ENCODE peak calls at places on chromosomes 5 and 9, in nine cellular contexts. U is transverse colon, D is esophagus muscularis mucosa, Z is aorta, T is PC-9, O is right cardiac atrium, S is endothelial cell of umbilical vein, F is ovary, L is left ventricle myocardium inferior. W is an unnamed sample. For H3K27me3 and H3K9me3, the result is how much of the 10 kb centered on the place peaks cover.

GRCh38 chr9:131635285-131635684 is 90.0 kb downstream of the PRRT1B start:
- DNase-seq in O (peak), S (peak), U (peak), L (peak), T (peak), Z (peak), F (peak), D (peak), W (peak)

GRCh38 chr5:157971466-157972324 is 112.8 kb upstream of the CLINT1 start:
- DNase-seq in O (peak), F (no peak), T (no peak), U (no peak), D (no peak), Z (no peak), L (peak), S (no peak), W (no peak)

GRCh38 chr5:112149727-112150126 is 269.4 kb downstream of the EPB41L4A start:
- DNase-seq in T (no peak), U (no peak), Z (no peak), F (no peak), D (no peak), L (no peak), O (no peak), S (no peak), W (no peak)

GRCh38 chr5:72206160-72206559 is 98.9 kb downstream of the MAP1B start:
- DNase-seq in F (no peak), Z (no peak), U (no peak), O (no peak), D (no peak), L (no peak), T (no peak), S (no peak), W (no peak)

GRCh38 chr9:88794100-88794499 is 197.2 kb upstream of the S1PR3 start:
- DNase-seq in F (no peak), T (no peak), D (no peak), S (peak), O (no peak), U (no peak), L (no peak), Z (no peak), W (no peak)

GRCh38 chr5:126846756-126847155 is 69.8 kb downstream of the LMNB1 start:
- DNase-seq in S (no peak), T (no peak), D (peak), Z (no peak), U (no peak), F (no peak), O (no peak), L (no peak), W (no peak)

GRCh38 chr5:54673523-54674225 is 156.1 kb downstream of the SNX18 start:
- DNase-seq in L (peak), F (peak), D (no peak), T (no peak), S (no peak), O (peak), U (peak), Z (peak), W (peak)

GRCh38 chr5:149254506-149254905 is 17.2 kb upstream of the AFAP1L1 start:
- DNase-seq in D (no peak), F (no peak), L (no peak), U (no peak), Z (no peak), T (no peak), O (no peak), S (no peak), W (no peak)

GRCh38 chr9:81381694-81382093 is 307.7 kb downstream of the TLE1 start:
- DNase-seq in O (no peak), T (no peak), Z (no peak), S (no peak), L (no peak), U (no peak), F (no peak), D (no peak), W (no peak)

GRCh38 chr9:95515272-95516113 is 1.3 kb downstream of the PTCH1 start:
- DNase-seq in D (no peak), U (peak), O (peak), S (peak), F (peak), Z (no peak), L (no peak), T (no peak), W (no peak)

GRCh38 chr9:116219686-116220085 is 66.1 kb downstream of the PAPPA start:
- DNase-seq in T (no peak), L (peak), Z (no peak), D (no peak), F (no peak), U (no peak), S (no peak), O (peak), W (no peak)

GRCh38 chr9:8365029-8365428 is 565.5 kb upstream of the DMAC1 start:
- DNase-seq in Z (no peak), F (no peak), O (no peak), L (no peak), U (no peak), T (no peak), D (no peak), S (peak), W (no peak)

GRCh38 chr9:123445116-123445515 is 89.1 kb downstream of the CRB2 start:
- DNase-seq in O (no peak), Z (no peak), S (no peak), L (no peak), T (no peak), U (no peak), D (no peak), F (no peak), W (no peak)

GRCh38 chr5:56449071-56449470 is 215.9 kb upstream of the ANKRD55 start:
- DNase-seq in U (no peak), T (no peak), F (no peak), L (no peak), D (peak), O (no peak), S (no peak), Z (no peak), W (no peak)

GRCh38 chr5:97231025-97231636 is 48.1 kb upstream of the RIOK2 start:
- DNase-seq in L (no peak), U (peak), S (peak), Z (no peak), D (no peak), O (no peak), F (no peak), T (no peak), W (no peak)

GRCh38 chr5:141412853-141413539 is at the start of gene PCDHGA10:
- DNase-seq in S (peak), D (no peak), L (no peak), O (no peak), Z (no peak), U (peak), T (peak), F (no peak), W (no peak)

GRCh38 chr5:158530111-158530510 is 569.6 kb downstream of the EBF1 start:
- DNase-seq in T (no peak), L (no peak), D (peak), S (no peak), F (no peak), O (no peak), Z (no peak), U (no peak), W (no peak)

GRCh38 chr9:76605271-76605670 is 146.3 kb downstream of the GCNT1 start:
- DNase-seq in O (no peak), Z (no peak), D (no peak), T (no peak), S (no peak), L (no peak), U (no peak), F (no peak), W (no peak)

GRCh38 chr9:81361311-81361710 is 328.0 kb downstream of the TLE1 start:
- DNase-seq in Z (no peak), U (no peak), O (no peak), L (no peak), T (no peak), S (no peak), F (no peak), D (no peak), W (no peak)

GRCh38 chr5:149841844-149842793 is 102.5 kb downstream of the PDE6A start:
- DNase-seq in S (no peak), O (no peak), U (no peak), L (no peak), D (no peak), F (no peak), Z (no peak), T (no peak), W (no peak)

GRCh38 chr5:136031713-136032112 is 2.9 kb downstream of the TGFBI start:
- DNase-seq in F (no peak), S (no peak), O (no peak), L (no peak), Z (peak), D (no peak), U (no peak), T (no peak), W (no peak)

GRCh38 chr5:54547711-54548250 is 30.2 kb downstream of the SNX18 start:
- DNase-seq in U (peak), S (no peak), D (peak), L (peak), O (peak), Z (peak), T (peak), F (no peak), W (no peak)

GRCh38 chr5:132020568-132021339 is 9.3 kb upstream of the ACSL6 start:
- DNase-seq in T (no peak), Z (peak), D (peak), S (no peak), U (no peak), L (no peak), F (no peak), O (no peak), W (no peak)

GRCh38 chr5:6722015-6722414 is 8.8 kb downstream of the TENT4A start:
- DNase-seq in D (no peak), L (no peak), T (no peak), S (peak), O (no peak), Z (no peak), U (no peak), F (no peak), W (no peak)

GRCh38 chr5:37786855-37787254 is 53.0 kb downstream of the GDNF start:
- DNase-seq in S (no peak), U (no peak), Z (no peak), O (no peak), D (no peak), F (no peak), T (no peak), L (no peak), W (no peak)

GRCh38 chr5:40958811-40959210 is 49.5 kb downstream of the C7 start:
- DNase-seq in U (no peak), S (no peak), T (no peak), O (no peak), D (no peak), F (no peak), L (no peak), Z (no peak), W (no peak)
- H3K27me3 ChIP-seq in U (under half), S (under half), T (under half), O (under half), D (under half), F (under half), L (under half), Z (under half), W (under half)

GRCh38 chr5:88092358-88092757 is 176.3 kb downstream of the TMEM161B start:
- DNase-seq in D (no peak), T (peak), F (no peak), S (no peak), O (no peak), U (no peak), L (no peak), Z (no peak), W (no peak)

GRCh38 chr5:88094403-88094802 is 174.2 kb downstream of the TMEM161B start:
- DNase-seq in O (no peak), T (no peak), L (no peak), U (no peak), S (no peak), F (no peak), Z (no peak), D (no peak), W (no peak)

GRCh38 chr5:88092938-88093635 is 175.6 kb downstream of the TMEM161B start:
- DNase-seq in D (no peak), S (no peak), L (no peak), U (no peak), Z (no peak), O (no peak), T (no peak), F (no peak), W (no peak)

GRCh38 chr5:88089757-88090390 is 178.8 kb downstream of the TMEM161B start:
- DNase-seq in U (no peak), F (no peak), T (no peak), S (no peak), L (no peak), Z (no peak), D (no peak), O (no peak), W (no peak)

GRCh38 chr5:88093765-88094164 is 174.9 kb downstream of the TMEM161B start:
- DNase-seq in F (no peak), S (no peak), U (no peak), L (no peak), T (no peak), D (no peak), O (no peak), Z (no peak), W (no peak)
- H3K4me3 ChIP-seq in F (no peak), S (no peak), U (no peak), L (no peak), T (no peak), D (no peak), O (no peak), Z (no peak), W (no peak)

DNA sequence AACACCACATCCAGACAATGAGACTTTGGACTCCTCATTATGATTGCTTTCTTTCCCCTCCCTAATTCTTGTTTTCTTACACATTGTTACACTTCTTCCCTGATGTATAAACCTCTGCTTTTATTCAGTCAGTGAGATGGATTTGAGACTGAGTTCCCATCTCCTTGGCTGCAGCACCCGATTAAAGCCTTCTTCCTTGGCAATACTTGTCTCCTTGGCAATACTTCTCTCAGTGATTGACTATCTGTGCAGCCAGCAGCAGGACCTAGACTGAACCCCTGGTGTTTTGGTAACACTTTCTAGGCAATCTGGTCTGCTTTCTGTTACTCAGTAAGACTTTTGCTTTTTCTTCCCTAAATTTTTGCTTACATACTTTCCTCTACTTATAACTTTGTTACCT is 492.8 kb upstream of the SMC2 start:
- DNase-seq in F (no peak), O (no peak), S (no peak), L (no peak), D (no peak), T (no peak), Z (no peak), U (no peak), W (no peak)
- H3K9me3 ChIP-seq in F (under half), O (under half), S (under half), L (under half), D (under half), T (under half), Z (under half), U (under half), W (under half)

DNA sequence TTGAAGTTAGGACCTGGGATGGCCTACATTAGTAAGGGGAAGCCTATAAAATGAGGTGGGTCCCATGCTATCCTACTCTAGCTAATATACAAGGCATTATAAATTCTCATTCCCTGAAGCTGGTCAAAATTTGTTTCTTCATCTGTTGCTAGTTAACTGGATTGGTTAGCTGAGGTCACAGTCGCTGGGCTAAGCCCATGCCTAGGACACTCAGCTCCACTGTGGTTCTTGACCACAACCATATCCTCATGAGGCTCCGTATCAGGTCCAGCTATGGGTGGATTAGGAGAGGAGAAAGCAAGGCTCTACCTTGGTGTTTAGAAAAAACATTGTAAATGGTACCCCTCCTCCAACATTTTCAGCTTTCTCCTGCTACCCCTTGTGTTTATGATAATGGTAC is 52.8 kb upstream of the RAI14 start:
- DNase-seq in Z (no peak), S (no peak), D (no peak), U (no peak), T (no peak), L (no peak), F (no peak), O (no peak), W (no peak)
- H3K27me3 ChIP-seq in Z (under half), S (under half), D (under half), U (under half), T (under half), L (under half), F (under half), O (under half), W (under half)

GRCh38 chr9:129320575-129321311 is 142.7 kb upstream of the IER5L start:
- DNase-seq in F (peak), Z (peak), O (peak), D (no peak), S (peak), U (peak), L (peak), T (peak), W (peak)
- H3K4me3 ChIP-seq in F (peak), Z (peak), O (peak), D (peak), S (peak), U (peak), L (peak), T (no peak), W (peak)

GRCh38 chr9:6869081-6869948 is 111.5 kb downstream of the KDM4C start:
- DNase-seq in U (no peak), S (no peak), Z (no peak), D (no peak), L (no peak), F (no peak), O (peak), T (no peak), W (no peak)

DNA sequence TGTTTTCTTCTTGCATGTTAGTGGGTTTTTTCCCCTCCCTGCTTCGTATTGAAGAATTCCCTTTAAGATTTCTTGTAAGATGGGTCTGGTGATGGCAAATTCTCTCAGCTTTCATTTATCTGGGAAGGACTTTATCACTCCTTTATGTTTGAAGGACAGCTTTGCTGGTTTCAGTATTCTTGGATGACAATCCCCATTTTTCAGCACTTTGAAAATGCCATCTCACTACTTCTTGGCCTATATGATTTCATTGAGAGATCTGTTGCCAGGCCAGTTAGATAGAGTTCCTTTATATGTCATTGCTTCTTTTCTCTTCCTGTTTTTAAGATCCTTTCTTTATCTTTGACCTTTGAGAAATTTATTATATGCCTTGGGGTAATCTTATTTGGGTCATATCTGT is 106.3 kb downstream of the KDM4C start:
- DNase-seq in T (no peak), D (no peak), S (no peak), Z (no peak), U (no peak), O (no peak), F (no peak), L (no peak), W (no peak)
- H3K9me3 ChIP-seq in T (under half), D (under half), S (under half), Z (under half), U (under half), O (under half), F (under half), L (under half), W (under half)

GRCh38 chr9:21991039-21991959 is 2.9 kb downstream of the CDKN2A start:
- DNase-seq in D (no peak), T (no peak), Z (no peak), L (no peak), O (no peak), U (no peak), F (no peak), S (no peak), W (no peak)
- H3K27me3 ChIP-seq in D (under half), T (under half), Z (under half), L (half or more), O (under half), U (half or more), F (under half), S (under half), W (half or more)

GRCh38 chr5:95837492-95837891 is 15.0 kb upstream of the GLRX start:
- DNase-seq in F (no peak), O (no peak), Z (no peak), T (no peak), L (no peak), D (no peak), U (no peak), S (no peak), W (no peak)

GRCh38 chr5:95838552-95838951 is 16.0 kb upstream of the GLRX start:
- DNase-seq in S (no peak), T (no peak), L (no peak), U (no peak), D (no peak), F (no peak), Z (no peak), O (no peak), W (no peak)

GRCh38 chr5:95838001-95838520 is 15.5 kb upstream of the GLRX start:
- DNase-seq in T (no peak), U (no peak), Z (no peak), D (no peak), S (no peak), O (no peak), F (no peak), L (no peak), W (no peak)

GRCh38 chr5:95835682-95836405 is 13.3 kb upstream of the GLRX start:
- DNase-seq in U (no peak), L (no peak), Z (peak), T (no peak), S (peak), D (no peak), O (peak), F (no peak), W (no peak)

DNA sequence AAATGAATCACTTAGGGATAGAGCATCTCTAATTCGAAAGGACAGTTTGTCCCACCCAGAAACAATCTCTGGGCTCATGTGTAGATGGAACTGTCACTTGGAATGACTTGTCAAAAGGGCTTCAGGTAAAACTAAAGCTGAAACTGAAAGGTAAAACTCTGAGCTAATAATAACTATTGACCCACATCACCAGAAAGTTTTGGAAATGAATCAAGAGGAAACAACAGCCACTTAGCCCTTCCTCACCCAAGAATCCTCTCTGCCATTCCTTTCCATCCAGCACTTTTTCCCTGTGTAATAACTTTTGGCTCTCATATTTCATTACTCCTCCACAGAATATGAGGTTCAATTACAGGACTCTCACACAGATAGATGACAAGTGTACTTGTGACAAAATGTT is 14.0 kb upstream of the GLRX start:
- DNase-seq in Z (no peak), U (no peak), F (no peak), O (no peak), T (no peak), S (peak), D (no peak), L (no peak), W (no peak)
- H3K4me3 ChIP-seq in Z (no peak), U (no peak), F (no peak), O (no peak), T (no peak), S (no peak), D (no peak), L (no peak), W (peak)

GRCh38 chr5:123626051-123626450 is 114.1 kb downstream of the CSNK1G3 start:
- DNase-seq in O (no peak), D (no peak), Z (no peak), F (no peak), U (no peak), T (no peak), S (no peak), L (no peak), W (no peak)
- H3K9me3 ChIP-seq in O (under half), D (under half), Z (under half), F (under half), U (under half), T (under half), S (under half), L (under half), W (under half)